ENCODE peak calls at places on chromosomes 5 and 9, in seven cellular contexts. M, X, E, R, D, G and A are unnamed samples.

GRCh38 chr5:152711996-152712395 is 306.9 kb upstream of the NMUR2 start:
- DNase-seq in E (no peak), G (no peak), X (no peak), M (no peak), D (no peak), R (no peak), A (no peak)

GRCh38 chr5:60036539-60036938 is 143.0 kb upstream of the PDE4D start:
- DNase-seq in X (no peak), M (no peak), D (no peak), E (no peak), G (no peak), R (no peak), A (no peak)

GRCh38 chr9:111969622-111970021 is 73.0 kb downstream of the UGCG start:
- DNase-seq in M (no peak), X (no peak), R (no peak), E (no peak), G (no peak), D (no peak), A (no peak)

GRCh38 chr5:129110742-129111141 is 16.2 kb downstream of the ISOC1 start:
- DNase-seq in M (no peak), G (no peak), E (no peak), D (no peak), X (no peak), R (no peak), A (no peak)

GRCh38 chr9:20405086-20405485 is 217.2 kb downstream of the MLLT3 start:
- DNase-seq in M (no peak), D (no peak), X (no peak), E (no peak), R (no peak), G (no peak), A (no peak)

GRCh38 chr9:106927916-106928315 is 65.0 kb downstream of the ZNF462 start:
- DNase-seq in G (no peak), X (no peak), D (no peak), M (no peak), R (no peak), E (no peak), A (no peak)

GRCh38 chr9:116471093-116471906 is 215.8 kb upstream of the TRIM32 start:
- DNase-seq in R (peak), D (no peak), M (no peak), X (peak), G (no peak), E (no peak), A (peak)

GRCh38 chr5:160199410-160199911 is 29.8 kb upstream of the FABP6 start:
- DNase-seq in G (peak), M (peak), R (peak), X (peak), D (peak), E (peak), A (peak)

GRCh38 chr9:115461284-115461683 is 343.3 kb upstream of the TNC start:
- DNase-seq in G (no peak), D (no peak), X (no peak), R (no peak), M (no peak), E (no peak), A (no peak)

GRCh38 chr5:133746834-133747233 is 134.5 kb upstream of the FSTL4 start:
- DNase-seq in D (peak), R (no peak), M (peak), E (no peak), X (no peak), G (no peak), A (no peak)

GRCh38 chr5:10432059-10433008 is 9.3 kb upstream of the ROPN1L start:
- DNase-seq in E (no peak), D (no peak), X (no peak), G (no peak), M (peak), R (no peak), A (no peak)

GRCh38 chr9:21681641-21682040 is 120.8 kb upstream of the MTAP start:
- DNase-seq in D (no peak), R (no peak), M (no peak), E (no peak), G (no peak), X (no peak), A (no peak)

GRCh38 chr9:129852575-129852974 is 17.3 kb downstream of the USP20 start:
- DNase-seq in G (no peak), M (peak), X (no peak), E (no peak), D (no peak), R (peak), A (no peak)

GRCh38 chr9:124040186-124040920 is 28.8 kb downstream of the LHX2 start:
- DNase-seq in R (no peak), E (no peak), G (no peak), D (no peak), M (no peak), X (no peak), A (no peak)

GRCh38 chr5:63959177-63959982 is 2.9 kb downstream of the HTR1A start:
- DNase-seq in G (no peak), R (peak), D (no peak), E (no peak), M (peak), X (peak), A (peak)

GRCh38 chr5:139394123-139394653 is 716 bp downstream of the PROB1 start:
- DNase-seq in G (peak), M (peak), D (peak), R (peak), E (peak), X (peak), A (peak)

GRCh38 chr9:75918154-75918553 is 27.7 kb downstream of the PCSK5 start:
- DNase-seq in X (no peak), G (no peak), R (no peak), D (no peak), E (no peak), M (no peak), A (no peak)

GRCh38 chr9:134965851-134966250 is 48.1 kb upstream of the FCN1 start:
- DNase-seq in G (no peak), M (no peak), E (no peak), D (no peak), X (no peak), R (no peak), A (no peak)

GRCh38 chr9:684055-684949 is 157.2 kb upstream of the DMRT1 start:
- DNase-seq in E (no peak), M (no peak), D (no peak), X (peak), G (no peak), R (no peak), A (no peak)

GRCh38 chr9:94951591-94952115 is 225.2 kb downstream of the AOPEP start:
- DNase-seq in D (no peak), G (no peak), M (no peak), X (no peak), R (no peak), E (no peak), A (no peak)

GRCh38 chr9:90964101-90965020 is 162.7 kb downstream of the SYK start:
- DNase-seq in D (peak), X (peak), E (no peak), M (no peak), G (peak), R (no peak), A (peak)

GRCh38 chr5:20360243-20360642 is 372.2 kb upstream of the CDH18 start:
- DNase-seq in E (no peak), M (no peak), G (no peak), D (no peak), X (no peak), R (no peak), A (no peak)

GRCh38 chr5:32536246-32536645 is 49.1 kb upstream of the SUB1 start:
- DNase-seq in E (no peak), M (no peak), R (no peak), G (peak), D (peak), X (no peak), A (no peak)

GRCh38 chr5:58407042-58407709 is 52.7 kb downstream of the PLK2 start:
- DNase-seq in M (no peak), D (no peak), G (no peak), E (no peak), R (no peak), X (no peak), A (no peak)

GRCh38 chr5:39478851-39479250 is 54.1 kb upstream of the DAB2 start:
- DNase-seq in D (no peak), E (no peak), X (no peak), G (no peak), R (no peak), M (no peak), A (no peak)

GRCh38 chr5:96528262-96528661 is 95.2 kb upstream of the PCSK1 start:
- DNase-seq in X (no peak), G (no peak), D (no peak), R (peak), M (no peak), E (no peak), A (no peak)

GRCh38 chr9:112387115-112387514 is 7.2 kb downstream of the HSDL2 start:
- DNase-seq in D (no peak), M (no peak), R (no peak), X (no peak), G (no peak), E (no peak), A (no peak)

GRCh38 chr5:78483809-78484521 is 123.5 kb downstream of the SCAMP1 start:
- DNase-seq in D (peak), X (no peak), G (peak), E (no peak), M (no peak), R (no peak), A (no peak)

GRCh38 chr5:129639331-129639730 is 108.6 kb upstream of the MINAR2 start:
- DNase-seq in D (no peak), R (no peak), M (no peak), G (no peak), E (no peak), X (no peak), A (no peak)

GRCh38 chr5:10984021-10984420 is 223.0 kb upstream of the DAP start:
- DNase-seq in G (no peak), X (no peak), E (no peak), M (no peak), D (no peak), R (no peak), A (no peak)

GRCh38 chr5:94094793-94095441 is 353.5 kb upstream of the POU5F2 start:
- DNase-seq in D (no peak), E (no peak), R (no peak), M (no peak), G (no peak), X (peak), A (no peak)

GRCh38 chr5:147809830-147810666 is 21.4 kb downstream of the SPINK1 start:
- DNase-seq in D (no peak), E (no peak), M (no peak), G (peak), R (no peak), X (no peak), A (no peak)

GRCh38 chr5:126139086-126139485 is 284.1 kb upstream of the GRAMD2B start:
- DNase-seq in M (no peak), G (peak), R (no peak), X (no peak), E (no peak), D (no peak), A (no peak)

GRCh38 chr5:16179511-16179935 is at the start of gene MARCHF11:
- DNase-seq in D (no peak), M (peak), X (peak), E (no peak), G (no peak), R (no peak), A (peak)

GRCh38 chr5:16179936-16180788 is 571 bp upstream of the MARCHF11 start:
- DNase-seq in R (no peak), D (no peak), E (no peak), M (peak), X (peak), G (no peak), A (no peak)

GRCh38 chr5:16178745-16179372 is 732 bp downstream of the MARCHF11 start:
- DNase-seq in D (peak), M (peak), X (peak), E (no peak), G (peak), R (peak), A (peak)

DNA sequence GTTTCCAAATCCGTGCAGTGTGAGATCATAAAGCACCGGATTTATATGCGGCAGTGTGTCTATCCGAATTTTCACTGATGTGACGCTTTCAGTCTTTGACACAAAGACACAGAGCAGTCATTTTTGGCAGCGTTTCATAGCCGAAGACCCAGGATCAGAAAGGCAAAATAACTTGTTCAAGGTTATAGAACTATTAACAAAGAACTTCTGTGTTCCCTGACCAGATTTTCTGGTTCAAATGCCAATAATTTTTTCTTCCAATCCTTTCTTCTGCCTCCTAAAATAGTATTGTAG is 1.1 kb upstream of the MARCHF11 start:
- DNase-seq in E (no peak), M (no peak), R (no peak), D (no peak), G (no peak), X (no peak), A (no peak)
- TF ChIP-seq CTCF in E (no peak), M (no peak), R (no peak), D (no peak), G (no peak), X (no peak), A (no peak)

GRCh38 chr9:34185778-34186551 is 7.1 kb downstream of the UBAP1 start:
- DNase-seq in D (peak), X (peak), E (no peak), G (no peak), M (no peak), R (peak), A (no peak)

GRCh38 chr9:34187891-34188240 is 9.0 kb downstream of the UBAP1 start:
- DNase-seq in X (no peak), M (no peak), G (no peak), E (no peak), R (no peak), D (no peak), A (no peak)

GRCh38 chr9:34195143-34195542 is 16.3 kb downstream of the UBAP1 start:
- DNase-seq in M (no peak), R (no peak), D (no peak), E (no peak), X (no peak), G (no peak), A (no peak)

DNA sequence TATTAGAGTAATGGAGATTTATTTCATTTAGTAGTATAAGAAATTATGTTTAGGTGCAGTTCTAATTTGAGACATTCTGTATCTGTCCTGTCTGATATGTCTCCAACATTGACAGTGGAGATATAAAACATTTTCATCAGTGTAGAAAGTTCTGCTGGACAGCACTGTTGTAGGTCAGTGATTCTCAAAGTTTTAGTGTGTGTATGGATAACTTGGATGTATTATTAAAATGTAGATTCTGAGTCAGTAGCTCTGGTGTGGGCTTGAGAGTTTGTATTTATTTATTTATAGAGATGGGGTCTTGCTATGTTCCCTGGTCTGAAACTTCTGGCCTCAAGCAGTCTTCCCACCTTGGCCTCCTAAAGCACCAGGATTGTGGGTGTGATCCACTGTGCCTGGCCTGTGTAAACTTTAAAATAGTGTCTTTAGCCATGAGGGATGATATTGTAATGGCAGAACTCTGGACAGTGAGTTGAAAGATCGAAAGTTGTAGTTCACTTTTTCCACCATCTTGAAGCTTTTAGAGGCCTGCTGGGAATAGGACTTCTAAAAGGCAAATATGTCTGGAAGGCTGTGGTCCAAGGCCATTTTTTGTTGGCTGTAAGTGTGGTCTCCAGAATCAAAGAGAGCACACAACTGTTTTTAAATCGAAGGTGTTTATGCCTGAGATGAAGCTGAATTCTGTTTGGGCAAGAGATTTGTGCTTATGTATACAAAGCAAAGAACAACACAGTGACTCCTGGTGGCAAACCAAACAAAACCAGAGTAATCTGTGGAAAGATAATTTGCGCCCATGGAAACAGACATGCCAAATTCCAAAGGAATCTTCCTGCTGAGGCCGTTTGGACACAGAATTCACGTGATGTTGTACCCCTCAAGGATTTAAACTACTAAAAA is 12.4 kb downstream of the UBAP1 start:
- DNase-seq in M (no peak), D (no peak), E (no peak), R (no peak), G (no peak), X (peak), A (no peak)
- TF ChIP-seq CTCF in M (no peak), D (no peak), E (no peak), R (peak), G (peak), X (peak), A (peak)

GRCh38 chr5:177275883-177276282 is 27.6 kb downstream of the RAB24 start:
- DNase-seq in R (no peak), E (no peak), X (no peak), D (no peak), M (no peak), G (no peak), A (no peak)

GRCh38 chr5:177269976-177270375 is 33.5 kb downstream of the RAB24 start:
- DNase-seq in X (no peak), M (no peak), E (no peak), D (no peak), G (no peak), R (no peak), A (no peak)

GRCh38 chr5:177270653-177271052 is 32.9 kb downstream of the RAB24 start:
- DNase-seq in M (no peak), D (no peak), G (no peak), X (no peak), R (no peak), E (no peak), A (no peak)

GRCh38 chr5:177269232-177269895 is 34.2 kb downstream of the RAB24 start:
- DNase-seq in D (no peak), R (no peak), G (no peak), E (no peak), X (no peak), M (no peak), A (no peak)

DNA sequence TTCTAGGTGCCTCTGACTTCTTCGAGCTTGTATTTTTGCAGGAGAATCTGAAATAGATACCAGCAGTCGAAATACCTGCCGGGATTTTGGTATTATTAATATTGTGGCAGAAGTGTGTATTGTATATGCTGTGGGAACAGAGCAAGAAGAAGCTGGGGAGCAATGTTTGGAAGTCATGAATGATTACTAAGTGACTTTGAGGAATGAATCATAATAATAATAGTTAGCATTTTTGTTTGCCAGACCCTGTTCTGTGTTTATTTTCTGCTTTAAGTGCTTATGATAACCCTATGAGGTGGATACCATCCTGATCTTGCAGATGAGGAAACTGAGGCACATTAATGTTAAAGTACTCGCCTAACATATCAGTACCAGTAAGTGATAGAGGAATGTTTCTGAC is 32.4 kb downstream of the RAB24 start:
- DNase-seq in X (no peak), M (no peak), D (no peak), R (no peak), E (no peak), G (no peak), A (no peak)
- TF ChIP-seq CTCF in X (no peak), M (no peak), D (no peak), R (no peak), E (no peak), G (no peak), A (no peak)

GRCh38 chr9:136487672-136488071 is 4.8 kb upstream of the SEC16A start:
- DNase-seq in X (no peak), D (no peak), E (no peak), G (no peak), R (no peak), M (no peak), A (no peak)

GRCh38 chr9:136486131-136486530 is 3.3 kb upstream of the SEC16A start:
- DNase-seq in R (no peak), M (no peak), X (no peak), D (no peak), E (no peak), G (no peak), A (no peak)

GRCh38 chr9:136486823-136487620 is 4.2 kb upstream of the SEC16A start:
- DNase-seq in R (no peak), D (no peak), M (no peak), G (no peak), E (no peak), X (no peak), A (no peak)

GRCh38 chr9:136489731-136490130 is 6.9 kb upstream of the SEC16A start:
- DNase-seq in M (no peak), X (no peak), D (no peak), E (no peak), G (no peak), R (no peak), A (no peak)

GRCh38 chr9:136488247-136489214 is 5.7 kb upstream of the SEC16A start:
- DNase-seq in R (peak), M (peak), D (peak), G (peak), X (peak), E (peak), A (peak)
- TF ChIP-seq CTCF in R (peak), M (peak), D (peak), G (peak), X (peak), E (peak), A (peak)

DNA sequence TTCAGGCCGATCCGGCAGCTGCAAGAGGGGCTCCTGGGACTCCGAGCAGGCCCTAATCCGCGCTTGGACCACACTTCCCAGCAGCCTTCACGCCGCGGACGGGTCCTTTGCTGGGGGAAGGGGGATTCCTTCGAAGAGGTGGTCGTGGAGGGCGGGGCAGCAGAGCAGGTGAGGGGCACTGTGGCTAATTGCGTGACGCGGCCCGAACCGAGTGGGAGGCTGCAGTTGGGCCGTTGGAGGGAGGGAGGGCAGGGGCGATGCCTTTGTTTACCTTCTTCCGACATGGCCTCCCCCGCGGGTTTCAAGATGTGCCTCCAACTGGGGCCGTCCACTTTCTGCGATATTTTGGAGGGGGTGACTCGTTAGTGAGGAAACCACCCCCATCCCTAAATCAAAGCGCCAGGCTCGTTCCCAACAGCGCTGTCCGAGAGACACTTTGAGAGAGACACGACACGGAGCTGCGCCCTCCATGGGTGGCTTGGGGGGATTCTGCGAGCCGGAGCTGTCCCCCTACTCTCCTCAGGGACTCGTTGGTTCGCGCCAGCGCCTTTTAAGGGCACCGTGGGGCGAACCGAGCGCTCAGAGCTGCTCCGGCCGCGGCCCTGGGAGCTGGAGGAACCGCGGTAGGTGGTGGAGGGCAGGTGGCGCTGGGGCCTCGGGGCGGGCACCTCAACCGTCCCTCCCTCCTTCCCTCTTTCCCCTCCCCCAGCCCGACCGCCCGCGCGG is at the start of gene FAM53C:
- DNase-seq in R (peak), G (peak), M (peak), D (peak), X (peak), E (peak), A (peak)
- TF ChIP-seq CTCF in R (no peak), G (no peak), M (no peak), D (no peak), X (no peak), E (no peak), A (no peak)